ENCODE peak calls at places on chromosomes 3 and 15, in ten cellular contexts. Y is uterus, P is heart left ventricle, R is right lobe of liver, B is H54, Z is A549, S is IMR-90, W is NB4, L is body of pancreas, D is Peyer's patch. X is an unnamed sample.

GRCh38 chr3:182808041-182808765 is 14.9 kb downstream of the ATP11B start:
- DNase-seq in P (no peak), W (no peak), Z (no peak), Y (no peak), D (no peak), R (no peak), S (no peak), L (no peak), B (no peak), X (no peak)

GRCh38 chr15:98881526-98882517 is 125.8 kb downstream of the PGPEP1L start:
- DNase-seq in P (no peak), R (no peak), L (peak; percentile 36), Z (no peak), B (no peak), D (no peak), Y (no peak), S (peak; percentile 72), W (peak; percentile 88), X (no peak)

GRCh38 chr15:57505056-57505713 is 86.5 kb upstream of the MYZAP start:
- DNase-seq in D (no peak), P (no peak), Z (no peak), R (no peak), Y (no peak), L (peak; percentile 80), W (no peak), S (no peak), B (no peak), X (no peak)

GRCh38 chr15:42344763-42345162 is 14.5 kb upstream of the CAPN3 start:
- DNase-seq in S (peak; percentile 83), P (no peak), Z (no peak), W (peak; percentile 22), L (no peak), Y (no peak), R (no peak), D (no peak), B (no peak), X (no peak)

GRCh38 chr3:102024270-102024904 is 175.1 kb downstream of the NFKBIZ start:
- DNase-seq in Z (no peak), W (no peak), Y (no peak), B (no peak), L (no peak), S (no peak), R (no peak), D (no peak), P (no peak), X (no peak)

GRCh38 chr3:128307029-128307633 is 153.8 kb downstream of the EEFSEC start:
- DNase-seq in S (no peak), Y (no peak), W (peak; percentile 14), L (no peak), B (no peak), D (no peak), R (no peak), P (peak; percentile 9), Z (no peak), X (no peak)

GRCh38 chr3:5016218-5017161 is 37.3 kb downstream of the BHLHE40 start:
- DNase-seq in P (no peak), B (peak; percentile 44), Y (no peak), W (peak; percentile 85), Z (peak; percentile 90), D (peak; percentile 89), R (no peak), S (peak; percentile 80), L (peak; percentile 76), X (no peak)

GRCh38 chr3:130963444-130963843 is 63.2 kb downstream of the ASTE1 start:
- DNase-seq in P (no peak), S (peak; percentile 8), L (no peak), Y (no peak), B (no peak), W (no peak), D (no peak), R (no peak), Z (no peak), X (no peak)

GRCh38 chr3:136667081-136667480 is 85.1 kb downstream of the STAG1 start:
- DNase-seq in D (no peak), B (no peak), Y (no peak), W (no peak), L (no peak), R (no peak), S (peak; percentile 46), P (no peak), Z (no peak), X (no peak)

GRCh38 chr3:194167873-194168272 is 31.9 kb downstream of the HES1 start:
- DNase-seq in S (no peak), L (no peak), W (peak; percentile 85), P (no peak), R (no peak), Y (no peak), B (no peak), D (no peak), Z (no peak), X (no peak)

GRCh38 chr15:47331796-47332480 is 385.4 kb upstream of the SEMA6D start:
- DNase-seq in Y (no peak), S (peak; percentile 83), L (no peak), Z (no peak), B (no peak), P (no peak), W (no peak), D (no peak), R (no peak), X (no peak)

GRCh38 chr15:99962006-99962561 is 228.8 kb upstream of the LYSMD4 start:
- DNase-seq in Z (no peak), W (no peak), D (peak; percentile 34), L (no peak), B (no peak), R (no peak), Y (peak; percentile 4), S (no peak), P (peak; percentile 10), X (peak; percentile 73)

GRCh38 chr3:15241341-15241740 is 35.3 kb downstream of the CAPN7 start:
- DNase-seq in S (no peak), P (no peak), Y (peak; percentile 61), B (peak; percentile 13), W (peak; percentile 56), L (no peak), R (no peak), Z (peak; percentile 28), D (peak; percentile 61), X (no peak)

GRCh38 chr3:107271787-107272387 is 105.4 kb upstream of the CCDC54 start:
- DNase-seq in B (no peak), Z (peak; percentile 21), Y (no peak), R (no peak), L (no peak), P (no peak), S (peak; percentile 61), D (no peak), W (peak; percentile 32), X (no peak)

GRCh38 chr3:83251490-83251889 is 1490.0 kb upstream of the GBE1 start:
- DNase-seq in P (no peak), B (no peak), S (no peak), D (no peak), Z (no peak), L (no peak), R (no peak), W (no peak), Y (no peak), X (no peak)

GRCh38 chr15:85642693-85643058 is 152.0 kb downstream of the KLHL25 start:
- DNase-seq in P (peak; percentile 77), R (no peak), S (peak; percentile 55), W (no peak), D (no peak), Y (peak; percentile 80), L (peak; percentile 38), Z (no peak), B (no peak), X (no peak)

DNA sequence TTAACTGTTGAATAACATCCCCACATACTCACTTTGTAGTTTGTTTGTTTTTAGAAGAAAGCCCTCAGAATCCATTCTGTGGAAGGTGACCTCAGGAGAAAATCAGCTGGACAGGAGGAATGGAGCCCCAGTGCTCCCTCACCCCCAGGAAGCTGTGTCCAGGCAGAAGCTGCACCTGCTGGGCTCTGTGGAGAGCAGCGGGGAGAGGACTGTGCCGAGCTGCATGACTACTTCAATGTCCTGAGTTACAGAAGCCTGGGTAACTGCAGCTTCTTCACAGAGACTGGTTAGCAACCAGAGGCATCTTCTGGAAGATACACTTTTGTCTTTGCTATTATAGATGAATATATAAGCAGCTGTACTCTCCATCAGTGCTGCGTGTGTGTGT is 14.0 kb downstream of the TIGIT start:
- DNase-seq in W (no peak), D (no peak), R (no peak), Y (no peak), Z (no peak), S (no peak), B (no peak), L (no peak), P (no peak), X (no peak)
- TF ChIP-seq POLR2A in W (no peak), D (no peak), R (no peak), Y (no peak), Z (no peak), S (no peak), B (no peak), L (no peak), P (no peak), X (no peak)

GRCh38 chr15:40845511-40846284 is 1.9 kb downstream of the SPINT1 start:
- DNase-seq in R (no peak), B (no peak), S (no peak), W (no peak), Y (no peak), P (no peak), D (peak; percentile 87), Z (no peak), L (peak; percentile 93), X (no peak)
- TF ChIP-seq POLR2A in R (no peak), B (no peak), S (no peak), W (no peak), Y (no peak), P (no peak), D (peak; percentile 71), Z (no peak), L (peak; percentile 82), X (no peak)

DNA sequence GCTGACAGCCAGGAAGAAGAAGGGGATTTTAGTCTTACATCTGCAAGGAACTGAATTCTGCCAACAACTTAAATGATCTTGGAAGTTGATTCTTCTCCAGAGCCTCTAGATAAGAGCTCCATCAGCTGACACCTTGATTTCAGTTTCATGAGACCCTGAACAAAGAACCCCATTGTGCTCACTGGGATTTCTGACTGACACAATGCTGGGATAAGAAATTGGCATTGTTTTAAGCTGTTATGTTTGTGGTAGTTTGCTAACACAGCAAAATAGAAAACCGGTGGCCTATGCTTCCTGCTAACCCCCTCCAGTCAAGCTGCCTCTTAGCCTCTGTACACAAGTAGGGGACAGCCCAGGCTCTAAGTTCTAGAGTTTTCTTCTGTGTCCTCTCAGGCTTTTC is 36.2 kb downstream of the MASP1 start:
- DNase-seq in R (no peak), W (no peak), Z (no peak), Y (no peak), L (no peak), B (no peak), D (no peak), S (no peak), P (no peak), X (no peak)
- TF ChIP-seq POLR2A in R (no peak), W (no peak), Z (no peak), Y (no peak), L (no peak), B (no peak), D (no peak), S (no peak), P (no peak), X (no peak)

DNA sequence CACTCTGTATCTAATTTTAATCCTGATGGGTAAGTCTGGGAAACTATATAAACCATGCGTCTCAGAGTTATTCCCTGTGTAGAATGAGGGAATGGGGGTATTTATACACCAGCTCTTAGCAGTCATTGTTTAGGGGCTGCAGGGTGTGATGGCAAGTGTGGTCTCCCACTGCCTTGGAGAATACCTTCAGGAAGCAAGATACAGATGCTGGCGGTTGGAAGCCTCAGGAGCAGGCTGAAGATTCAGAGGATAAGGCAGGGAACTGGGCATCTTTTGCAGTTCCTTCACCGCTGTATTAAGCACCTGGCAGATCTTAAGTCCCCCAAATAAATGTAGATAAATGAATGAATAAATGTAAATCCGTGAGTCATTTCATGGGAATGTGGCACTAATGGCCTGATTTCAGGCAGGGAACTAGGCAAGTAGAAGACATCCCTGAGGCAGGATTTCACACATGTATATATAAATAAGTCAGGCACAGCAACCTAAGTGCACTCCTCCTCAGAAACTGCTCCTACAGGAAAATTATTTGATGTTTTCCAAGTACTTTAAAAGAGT is 209.2 kb upstream of the GADL1 start:
- DNase-seq in Z (no peak), P (no peak), W (no peak), R (no peak), S (no peak), B (no peak), L (no peak), Y (no peak), D (no peak), X (no peak)
- TF ChIP-seq POLR2A in Z (no peak), P (no peak), W (no peak), R (no peak), S (no peak), B (no peak), L (no peak), Y (no peak), D (no peak), X (no peak)

X was measured in suprapubic skin.